ENCODE peak calls at places on chromosomes 5 and 9, in seven cellular contexts. A is WTC11, V is astrocyte of the cerebellum, K is GM10248, O is K562, D is fibroblast of lung, W is IMR-90. L is an unnamed sample.

GRCh38 chr9:104780796-104781395 is 17.0 kb downstream of the NIPSNAP3B start:
- DNase-seq in A (no peak), V (peak; percentile 31), K (no peak), O (peak; percentile 41), D (peak; percentile 66), W (peak; percentile 32), L (peak; percentile 14)

GRCh38 chr9:95495529-95495928 is 21.2 kb downstream of the PTCH1 start:
- DNase-seq in A (no peak), V (no peak), K (no peak), O (no peak), D (no peak), W (no peak), L (no peak)

GRCh38 chr9:38107811-38108304 is 38.8 kb upstream of the SHB start:
- DNase-seq in A (no peak), V (no peak), K (no peak), O (peak; percentile 79), D (no peak), W (no peak), L (no peak)

GRCh38 chr9:82819260-82819659 is 243.7 kb downstream of the RASEF start:
- DNase-seq in A (no peak), V (no peak), K (no peak), O (no peak), D (no peak), W (no peak), L (no peak)

GRCh38 chr5:159581502-159582249 is 251.4 kb upstream of the IL12B start:
- DNase-seq in A (no peak), V (peak; percentile 85), K (no peak), O (no peak), D (peak; percentile 71), W (peak; percentile 45), L (no peak)

GRCh38 chr5:172640822-172641358 is at the start of gene NEURL1B:
- DNase-seq in A (peak; percentile 80), V (no peak), K (peak; percentile 65), O (peak; percentile 77), D (peak; percentile 36), W (peak; percentile 43), L (peak; percentile 80)

GRCh38 chr5:1914471-1914870 is 31.7 kb upstream of the IRX4 start:
- DNase-seq in A (no peak), V (no peak), K (no peak), O (no peak), D (no peak), W (no peak), L (no peak)

GRCh38 chr5:1235379-1235778 is 10.2 kb downstream of the SLC6A18 start:
- DNase-seq in A (no peak), V (no peak), K (no peak), O (peak; percentile 53), D (no peak), W (no peak), L (no peak)

GRCh38 chr5:102911973-102912372 is 156.9 kb downstream of the PAM start:
- DNase-seq in A (no peak), V (peak; percentile 69), K (no peak), O (no peak), D (peak; percentile 74), W (peak; percentile 79), L (no peak)

GRCh38 chr9:136225748-136226679 is 19.6 kb downstream of the QSOX2 start:
- DNase-seq in A (peak; percentile 89), V (peak; percentile 6), K (peak; percentile 89), O (peak; percentile 77), D (peak; percentile 47), W (peak; percentile 31), L (peak; percentile 90)

GRCh38 chr9:134381671-134382505 is 55.6 kb downstream of the RXRA start:
- DNase-seq in A (no peak), V (no peak), K (peak; percentile 67), O (no peak), D (no peak), W (no peak), L (peak; percentile 71)

GRCh38 chr5:123776761-123777160 is 264.8 kb downstream of the CSNK1G3 start:
- DNase-seq in A (no peak), V (no peak), K (no peak), O (no peak), D (peak; percentile 39), W (peak; percentile 88), L (no peak)

DNA sequence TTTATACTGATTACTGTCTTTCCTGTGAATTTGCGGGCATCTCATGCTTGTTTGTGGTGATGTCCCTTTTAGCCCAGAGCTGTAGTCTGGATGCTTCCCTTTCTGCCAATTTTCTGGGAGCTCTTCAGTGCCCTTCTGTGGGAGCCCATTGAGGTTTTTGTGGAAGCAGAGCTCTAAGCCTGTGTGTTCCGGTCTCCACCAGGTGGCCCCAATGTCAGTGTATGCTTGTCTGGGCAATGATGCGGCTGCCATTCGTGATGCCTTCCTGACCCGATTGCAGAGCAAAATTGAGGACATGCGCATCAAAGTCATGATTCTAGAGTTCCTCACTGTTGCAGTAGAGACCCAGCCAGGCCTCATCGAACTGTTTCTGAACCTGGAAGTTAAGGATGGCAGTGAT is 35.1 kb downstream of the SH3GLB2 start:
- DNase-seq in A (peak; percentile 48), V (no peak), K (no peak), O (no peak), D (peak; percentile 11), W (no peak), L (no peak)
- TF ChIP-seq CTCF in A (no peak), V (peak; percentile 45), K (peak; percentile 25), O (peak; percentile 33), D (peak; percentile 36), W (peak; percentile 8), L (peak; percentile 0)

DNA sequence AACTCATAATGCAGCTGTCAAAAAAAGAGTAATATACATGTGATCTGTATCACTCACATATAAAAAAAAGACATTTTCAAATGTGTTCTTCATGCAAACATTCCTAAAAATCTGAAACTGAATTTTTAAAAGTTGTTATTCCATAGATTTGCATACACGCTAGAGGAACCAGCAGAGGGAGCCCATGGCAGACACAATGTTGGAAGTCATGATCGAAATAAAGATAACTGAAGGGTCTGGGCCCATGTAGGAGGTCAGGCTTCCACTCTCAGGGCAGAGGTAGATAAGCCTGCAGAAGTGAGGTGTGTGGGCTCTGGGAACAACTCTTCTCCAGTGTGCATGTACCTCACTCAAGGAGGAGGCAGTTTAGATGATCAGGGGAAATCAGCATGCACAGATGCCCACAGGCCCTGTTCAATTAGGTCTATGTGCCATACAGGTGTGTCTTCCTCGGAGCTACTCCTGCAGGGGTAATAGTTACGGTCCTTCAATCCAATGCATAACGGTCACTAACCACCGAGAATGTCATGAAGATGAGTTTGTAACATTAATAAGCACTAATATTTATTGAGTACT is 208.6 kb downstream of the EPB41L4A start:
- DNase-seq in A (peak; percentile 38), V (peak; percentile 26), K (peak; percentile 13), O (peak; percentile 66), D (peak; percentile 53), W (peak; percentile 17), L (no peak)
- TF ChIP-seq CTCF in A (peak; percentile 29), V (peak; percentile 74), K (peak; percentile 55), O (peak; percentile 74), D (peak; percentile 77), W (peak; percentile 58), L (no peak)

GRCh38 chr5:179550511-179551342 is at the start of gene RUFY1:
- DNase-seq in A (peak; percentile 72), V (peak; percentile 22), K (peak; percentile 84), O (peak; percentile 84), D (peak; percentile 74), W (peak; percentile 74), L (peak; percentile 86)
- TF ChIP-seq CTCF in A (no peak), V (no peak), K (no peak), O (peak; percentile 1), D (no peak), W (no peak), L (no peak)

GRCh38 chr9:126893079-126893478 is 21.5 kb upstream of the RALGPS1 start:
- DNase-seq in A (no peak), V (no peak), K (no peak), O (peak; percentile 36), D (peak; percentile 21), W (no peak), L (no peak)
- TF ChIP-seq CTCF in A (no peak), V (peak; percentile 18), K (no peak), O (peak; percentile 65), D (peak; percentile 32), W (peak; percentile 45), L (no peak)

DNA sequence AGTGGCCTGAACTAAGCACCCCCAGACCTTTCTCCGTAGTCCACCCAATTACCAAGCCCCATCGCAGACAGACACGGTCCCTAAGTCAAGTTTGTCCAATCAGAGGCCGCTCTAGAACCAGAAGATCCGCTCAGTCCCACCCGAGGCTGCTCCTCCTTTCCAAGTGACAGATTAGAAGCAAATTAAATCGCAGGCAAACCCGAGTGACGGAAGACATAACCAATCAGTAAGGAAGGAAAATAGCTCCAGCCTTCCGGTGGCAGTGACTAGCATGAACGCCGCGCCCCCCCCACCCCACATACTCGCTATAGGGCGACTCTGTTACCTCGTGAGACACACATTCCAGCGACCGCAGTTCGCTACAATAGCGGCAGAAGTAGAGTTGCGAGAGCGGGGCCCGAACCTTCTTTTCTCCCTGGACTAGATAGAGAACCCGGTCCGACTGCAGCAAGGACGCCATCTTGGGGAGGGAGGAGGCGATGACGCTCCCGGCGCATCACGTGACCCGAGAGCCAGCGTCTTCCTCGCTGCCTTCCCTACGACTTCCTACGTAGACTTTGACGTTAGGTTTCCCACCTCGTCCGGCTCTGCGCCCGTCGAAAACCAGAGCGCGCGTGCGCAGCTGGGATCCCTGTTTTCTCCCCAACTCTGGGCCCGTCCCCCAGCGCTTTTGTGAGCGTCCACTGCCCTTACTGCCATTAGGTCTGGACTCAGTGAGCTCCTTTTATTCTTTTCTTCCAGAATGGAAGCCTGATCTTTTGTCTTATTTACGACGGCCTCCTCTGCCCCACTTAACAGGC is at the start of gene DCTN4:
- DNase-seq in A (peak; percentile 92), V (peak; percentile 98), K (peak; percentile 92), O (peak; percentile 98), D (peak; percentile 99), W (peak; percentile 99), L (peak; percentile 89)
- TF ChIP-seq CTCF in A (no peak), V (no peak), K (no peak), O (no peak), D (no peak), W (no peak), L (no peak)

DNA sequence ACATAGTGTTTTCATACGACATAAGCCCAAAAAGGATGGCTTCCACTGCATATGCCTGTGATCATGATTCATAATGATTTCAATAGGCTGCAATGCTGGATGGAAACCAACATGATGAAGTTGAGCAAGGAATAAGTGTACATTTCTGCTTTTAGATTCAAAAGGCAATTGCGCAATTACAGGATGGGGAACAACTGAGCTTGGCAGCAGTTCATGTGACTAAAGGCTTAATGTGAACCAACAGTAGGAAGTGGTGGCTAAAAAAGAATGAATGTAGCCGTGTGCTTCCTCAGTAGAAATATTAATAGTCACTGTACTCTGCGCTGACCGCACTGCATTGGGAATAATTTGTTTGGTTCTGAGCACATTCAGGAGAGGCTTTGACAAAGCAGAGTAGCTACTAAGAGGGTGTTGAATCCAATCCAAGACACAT is 51.2 kb downstream of the SLC1A3 start:
- DNase-seq in A (no peak), V (peak; percentile 100), K (no peak), O (no peak), D (peak; percentile 100), W (peak; percentile 99), L (no peak)
- TF ChIP-seq CTCF in A (no peak), V (no peak), K (no peak), O (no peak), D (no peak), W (no peak), L (no peak)

L was measured in GM13976.